ENCODE peak calls at places on chromosomes 16 and 17, in five cellular contexts. One of them, this sample, is unnamed.

GRCh38 chr16:56632160-56632847 is at the start of gene MT1M:
- DNase-seq in A549: no peak
- DNase-seq in HepG2: no peak
- DNase-seq in endothelial cell of umbilical vein: no peak
- DNase-seq in K562: no peak
- DNase-seq in this sample: no peak

GRCh38 chr17:16975744-16976625 is 4.1 kb upstream of the TNFRSF13B start:
- DNase-seq in A549: no peak
- DNase-seq in HepG2: no peak
- DNase-seq in endothelial cell of umbilical vein: no peak
- DNase-seq in K562: no peak
- DNase-seq in this sample: no peak

GRCh38 chr17:75740631-75741077 is 19.4 kb downstream of the ITGB4 start:
- DNase-seq in A549: no peak
- DNase-seq in HepG2: no peak
- DNase-seq in endothelial cell of umbilical vein: no peak
- DNase-seq in K562: no peak
- DNase-seq in this sample: no peak

GRCh38 chr16:25713785-25714570 is 22.2 kb downstream of the HS3ST4 start:
- DNase-seq in A549: no peak
- DNase-seq in HepG2: no peak
- DNase-seq in endothelial cell of umbilical vein: no peak
- DNase-seq in K562: no peak
- DNase-seq in this sample: peak

GRCh38 chr16:48446534-48446920 is 61.3 kb upstream of the SIAH1 start:
- DNase-seq in A549: no peak
- DNase-seq in HepG2: no peak
- DNase-seq in endothelial cell of umbilical vein: no peak
- DNase-seq in K562: no peak
- DNase-seq in this sample: no peak

GRCh38 chr16:29775742-29776408 is 2.2 kb upstream of the ZG16 start:
- DNase-seq in A549: no peak
- DNase-seq in HepG2: no peak
- DNase-seq in endothelial cell of umbilical vein: no peak
- DNase-seq in K562: peak
- DNase-seq in this sample: no peak

GRCh38 chr17:78397681-78398101 is 19.2 kb downstream of the PGS1 start:
- DNase-seq in A549: no peak
- DNase-seq in HepG2: no peak
- DNase-seq in endothelial cell of umbilical vein: no peak
- DNase-seq in K562: no peak
- DNase-seq in this sample: no peak

GRCh38 chr16:68235105-68235881 is 634 bp downstream of the ESRP2 start:
- DNase-seq in A549: no peak
- DNase-seq in HepG2: peak
- DNase-seq in endothelial cell of umbilical vein: no peak
- DNase-seq in K562: no peak
- DNase-seq in this sample: no peak

GRCh38 chr17:35788504-35788998 is 6.9 kb downstream of the MMP28 start:
- DNase-seq in A549: peak
- DNase-seq in HepG2: no peak
- DNase-seq in endothelial cell of umbilical vein: no peak
- DNase-seq in K562: no peak
- DNase-seq in this sample: no peak

GRCh38 chr17:68627956-68628355 is 26.8 kb upstream of the FAM20A start:
- DNase-seq in A549: no peak
- DNase-seq in HepG2: no peak
- DNase-seq in endothelial cell of umbilical vein: no peak
- DNase-seq in K562: peak
- DNase-seq in this sample: no peak

GRCh38 chr17:59451706-59452105 is 113.7 kb upstream of the DHX40 start:
- DNase-seq in A549: peak
- DNase-seq in HepG2: no peak
- DNase-seq in endothelial cell of umbilical vein: no peak
- DNase-seq in K562: no peak
- DNase-seq in this sample: no peak

GRCh38 chr17:59110973-59111372 is 4.3 kb upstream of the TRIM37 start:
- DNase-seq in A549: no peak
- DNase-seq in HepG2: no peak
- DNase-seq in endothelial cell of umbilical vein: no peak
- DNase-seq in K562: no peak
- DNase-seq in this sample: no peak

GRCh38 chr16:10577305-10578202 is 2.8 kb downstream of the EMP2 start:
- DNase-seq in A549: no peak
- DNase-seq in HepG2: no peak
- DNase-seq in endothelial cell of umbilical vein: no peak
- DNase-seq in K562: no peak
- DNase-seq in this sample: no peak

GRCh38 chr16:74035816-74036215 is 260.8 kb upstream of the PSMD7 start:
- DNase-seq in A549: peak
- DNase-seq in HepG2: peak
- DNase-seq in endothelial cell of umbilical vein: no peak
- DNase-seq in K562: peak
- DNase-seq in this sample: peak

GRCh38 chr17:66841328-66841727 is 6.4 kb downstream of the CACNG5 start:
- DNase-seq in A549: no peak
- DNase-seq in HepG2: no peak
- DNase-seq in endothelial cell of umbilical vein: no peak
- DNase-seq in K562: no peak
- DNase-seq in this sample: no peak
- TF ChIP-seq MYC in A549: no peak
- TF ChIP-seq MYC in HepG2: no peak
- TF ChIP-seq MYC in endothelial cell of umbilical vein: no peak
- TF ChIP-seq MYC in K562: no peak
- TF ChIP-seq MYC in this sample: no peak

GRCh38 chr16:2969545-2970521 is 685 bp downstream of the PAQR4 start:
- DNase-seq in A549: peak
- DNase-seq in HepG2: peak
- DNase-seq in endothelial cell of umbilical vein: peak
- DNase-seq in K562: peak
- DNase-seq in this sample: peak

GRCh38 chr16:2971985-2972784 is 3.0 kb downstream of the PAQR4 start:
- DNase-seq in A549: no peak
- DNase-seq in HepG2: no peak
- DNase-seq in endothelial cell of umbilical vein: no peak
- DNase-seq in K562: no peak
- DNase-seq in this sample: peak

GRCh38 chr16:2971134-2971984 is 2.2 kb downstream of the PAQR4 start:
- DNase-seq in A549: no peak
- DNase-seq in HepG2: no peak
- DNase-seq in endothelial cell of umbilical vein: no peak
- DNase-seq in K562: no peak
- DNase-seq in this sample: peak

GRCh38 chr16:2968738-2969544 is at the start of gene PAQR4:
- DNase-seq in A549: peak
- DNase-seq in HepG2: peak
- DNase-seq in endothelial cell of umbilical vein: peak
- DNase-seq in K562: peak
- DNase-seq in this sample: peak

DNA sequence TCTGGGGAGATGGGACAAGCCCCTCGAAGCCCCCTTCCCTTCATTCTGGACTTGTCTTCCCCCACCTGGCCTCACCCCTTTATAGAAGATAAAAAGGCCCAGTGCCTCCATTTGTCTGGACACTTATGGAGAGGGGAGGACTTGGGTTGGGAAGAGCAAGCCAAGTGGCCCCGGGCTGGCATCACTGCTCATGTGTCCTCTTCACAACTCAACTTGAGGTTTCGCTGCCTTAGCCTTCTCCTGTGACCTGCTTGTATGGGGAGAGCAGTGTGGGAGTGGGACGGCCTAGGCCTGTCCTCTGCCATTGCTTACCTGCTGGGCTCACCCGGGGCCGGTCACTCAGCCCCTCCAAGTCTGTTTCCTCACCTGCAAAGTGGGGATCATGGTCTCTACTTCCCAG is 1.4 kb downstream of the PAQR4 start:
- DNase-seq in A549: no peak
- DNase-seq in HepG2: no peak
- DNase-seq in endothelial cell of umbilical vein: no peak
- DNase-seq in K562: no peak
- DNase-seq in this sample: peak
- H3K4me3 ChIP-seq in A549: peak
- H3K4me3 ChIP-seq in HepG2: peak
- H3K4me3 ChIP-seq in endothelial cell of umbilical vein: peak
- H3K4me3 ChIP-seq in K562: peak
- H3K4me3 ChIP-seq in this sample: peak

DNA sequence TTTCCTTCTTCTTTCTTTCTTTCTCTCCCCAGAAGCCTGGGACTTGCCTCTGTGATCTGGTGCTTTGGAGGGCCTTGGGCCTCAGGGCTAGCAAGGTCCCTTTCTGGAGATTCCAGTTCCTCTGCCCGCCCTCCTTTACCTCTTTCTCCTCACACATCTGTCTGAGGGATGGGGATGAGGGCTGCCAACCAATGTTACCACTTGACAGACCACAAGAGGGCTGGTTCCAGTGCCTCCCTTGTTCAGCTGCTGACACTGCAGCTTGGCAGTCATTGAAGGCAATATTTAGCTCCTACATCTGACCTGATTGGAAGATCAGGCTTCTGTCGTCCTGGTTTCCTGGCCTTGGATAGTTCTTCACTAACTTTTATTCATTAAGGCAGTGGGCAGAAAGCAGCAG is 3.6 kb upstream of the ZNF652 start:
- DNase-seq in A549: peak
- DNase-seq in HepG2: peak
- DNase-seq in endothelial cell of umbilical vein: no peak
- DNase-seq in K562: no peak
- DNase-seq in this sample: peak
- TF ChIP-seq MYC in A549: no peak
- TF ChIP-seq MYC in HepG2: no peak
- TF ChIP-seq MYC in endothelial cell of umbilical vein: no peak
- TF ChIP-seq MYC in K562: no peak
- TF ChIP-seq MYC in this sample: no peak

GRCh38 chr16:84807776-84808175 is 12.0 kb upstream of the CRISPLD2 start:
- DNase-seq in A549: no peak
- DNase-seq in HepG2: no peak
- DNase-seq in endothelial cell of umbilical vein: no peak
- DNase-seq in K562: no peak
- DNase-seq in this sample: no peak

GRCh38 chr16:84804326-84804725 is 15.5 kb upstream of the CRISPLD2 start:
- DNase-seq in A549: no peak
- DNase-seq in HepG2: no peak
- DNase-seq in endothelial cell of umbilical vein: no peak
- DNase-seq in K562: no peak
- DNase-seq in this sample: no peak

GRCh38 chr16:84808812-84809211 is 11.0 kb upstream of the CRISPLD2 start:
- DNase-seq in A549: no peak
- DNase-seq in HepG2: no peak
- DNase-seq in endothelial cell of umbilical vein: no peak
- DNase-seq in K562: peak
- DNase-seq in this sample: peak

GRCh38 chr16:84806890-84807258 is 12.9 kb upstream of the CRISPLD2 start:
- DNase-seq in A549: no peak
- DNase-seq in HepG2: no peak
- DNase-seq in endothelial cell of umbilical vein: no peak
- DNase-seq in K562: no peak
- DNase-seq in this sample: no peak

DNA sequence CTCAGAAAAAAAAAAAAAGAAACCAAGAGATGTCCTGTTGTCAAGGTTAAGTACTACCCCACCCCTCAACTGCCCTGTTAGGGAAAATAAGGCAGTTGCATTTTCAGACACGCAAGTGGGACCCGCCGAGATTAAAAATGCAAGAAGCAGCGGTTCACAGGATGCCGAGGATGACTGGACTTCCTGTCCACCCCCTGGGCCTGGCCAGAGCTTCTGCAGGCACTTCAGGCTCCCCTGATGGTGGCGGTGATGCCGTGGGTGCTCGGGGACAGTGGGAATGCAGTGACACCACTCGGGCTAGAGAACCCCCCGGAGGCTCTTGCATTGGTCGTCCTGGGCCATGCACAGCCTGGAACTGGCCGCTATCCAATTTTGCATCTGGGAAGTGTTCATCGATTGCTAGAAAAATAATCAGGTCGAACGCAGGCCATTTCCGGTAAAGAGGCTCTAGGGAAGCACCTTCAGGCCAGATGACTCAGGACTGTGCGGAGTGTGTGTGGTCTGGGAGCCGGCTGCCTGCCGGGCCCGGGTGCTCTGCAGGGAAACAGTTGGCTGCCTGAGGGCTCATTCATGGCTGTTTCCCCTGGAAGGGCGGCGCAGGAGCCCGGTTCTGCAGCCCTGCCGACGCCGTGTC is 13.4 kb upstream of the CRISPLD2 start:
- DNase-seq in A549: peak
- DNase-seq in HepG2: no peak
- DNase-seq in endothelial cell of umbilical vein: peak
- DNase-seq in K562: peak
- DNase-seq in this sample: peak
- H3K4me3 ChIP-seq in A549: peak
- H3K4me3 ChIP-seq in HepG2: no peak
- H3K4me3 ChIP-seq in endothelial cell of umbilical vein: no peak
- H3K4me3 ChIP-seq in K562: peak
- H3K4me3 ChIP-seq in this sample: peak

DNA sequence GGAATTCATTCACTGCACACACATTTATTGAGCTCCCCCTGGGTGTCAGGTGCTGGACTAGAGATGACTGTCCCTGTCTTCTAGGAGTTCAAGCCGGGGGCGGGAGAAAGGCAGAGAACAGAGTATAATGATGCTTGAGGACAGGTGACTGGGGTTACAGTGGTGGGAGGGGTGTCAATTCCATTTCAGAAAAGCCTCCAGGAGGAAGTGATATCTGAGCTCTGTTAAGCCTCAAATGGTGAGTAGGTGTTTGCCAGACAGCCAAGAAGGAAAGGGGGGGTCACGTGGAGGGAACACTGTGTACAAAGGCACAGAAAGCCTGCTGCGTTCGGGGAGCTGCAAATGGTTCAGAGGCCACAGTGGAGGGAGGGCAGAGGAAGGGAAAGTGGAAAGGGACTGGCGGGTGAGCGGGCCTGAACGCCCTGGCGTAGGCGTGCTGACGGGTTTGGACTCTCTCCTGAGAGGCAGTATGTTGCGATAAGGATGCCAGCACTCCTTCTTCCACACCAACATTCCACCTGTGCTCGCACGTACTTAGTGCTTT is 9.7 kb upstream of the NXPH3 start:
- DNase-seq in A549: no peak
- DNase-seq in HepG2: no peak
- DNase-seq in endothelial cell of umbilical vein: no peak
- DNase-seq in K562: no peak
- DNase-seq in this sample: no peak
- TF ChIP-seq MYC in A549: no peak
- TF ChIP-seq MYC in HepG2: no peak
- TF ChIP-seq MYC in endothelial cell of umbilical vein: no peak
- TF ChIP-seq MYC in K562: no peak
- TF ChIP-seq MYC in this sample: no peak

GRCh38 chr16:82133798-82134197 is 36.2 kb downstream of the MPHOSPH6 start:
- DNase-seq in A549: no peak
- DNase-seq in HepG2: no peak
- DNase-seq in endothelial cell of umbilical vein: no peak
- DNase-seq in K562: no peak
- DNase-seq in this sample: no peak
- H3K4me3 ChIP-seq in A549: no peak
- H3K4me3 ChIP-seq in HepG2: no peak
- H3K4me3 ChIP-seq in endothelial cell of umbilical vein: no peak
- H3K4me3 ChIP-seq in K562: no peak
- H3K4me3 ChIP-seq in this sample: no peak

GRCh38 chr17:49908782-49909714 is 59.9 kb upstream of the DLX4 start:
- DNase-seq in A549: no peak
- DNase-seq in HepG2: no peak
- DNase-seq in endothelial cell of umbilical vein: no peak
- DNase-seq in K562: no peak
- DNase-seq in this sample: no peak
- TF ChIP-seq MYC in A549: no peak
- TF ChIP-seq MYC in HepG2: no peak
- TF ChIP-seq MYC in endothelial cell of umbilical vein: no peak
- TF ChIP-seq MYC in K562: no peak
- TF ChIP-seq MYC in this sample: no peak

GRCh38 chr17:74190154-74190553 is 13.3 kb upstream of the RPL38 start:
- DNase-seq in A549: peak
- DNase-seq in HepG2: peak
- DNase-seq in endothelial cell of umbilical vein: peak
- DNase-seq in K562: peak
- DNase-seq in this sample: peak
- H3K4me3 ChIP-seq in A549: no peak
- H3K4me3 ChIP-seq in HepG2: no peak
- H3K4me3 ChIP-seq in endothelial cell of umbilical vein: no peak
- H3K4me3 ChIP-seq in K562: no peak
- H3K4me3 ChIP-seq in this sample: no peak